ENCODE peak calls at places on chromosomes 11 and 22, in six cellular contexts. V is adrenal gland, A is neural progenitor cell, T is pancreas, R is dorsolateral prefrontal cortex, E is endothelial cell of umbilical vein. Z is an unnamed sample. For H3K27me3, the result is how much of the 10 kb centered on the place peaks cover.

GRCh38 chr22:49534386-49534785 is 293.3 kb downstream of the BRD1 start:
- DNase-seq in V (no peak), A (peak), T (no peak), R (no peak), E (no peak), Z (no peak)

GRCh38 chr11:127066426-127067090 is 66.0 kb upstream of the KIRREL3 start:
- DNase-seq in V (no peak), A (no peak), T (no peak), R (no peak), E (no peak), Z (no peak)

GRCh38 chr11:18727499-18728236 is 1.7 kb upstream of the IGSF22 start:
- DNase-seq in V (peak), A (peak), T (peak), R (peak), E (peak), Z (no peak)

GRCh38 chr11:94139421-94139820 is 10.8 kb downstream of the PANX1 start:
- DNase-seq in V (no peak), A (peak), T (peak), R (no peak), E (no peak), Z (no peak)

GRCh38 chr22:31337178-31337577 is 9.0 kb downstream of the PATZ1 start:
- DNase-seq in V (peak), A (no peak), T (no peak), R (no peak), E (no peak), Z (no peak)

GRCh38 chr11:116601734-116602636 is 170.8 kb downstream of the BUD13 start:
- DNase-seq in V (no peak), A (no peak), T (no peak), R (peak), E (peak), Z (no peak)

GRCh38 chr11:127451852-127452251 is 451.3 kb upstream of the KIRREL3 start:
- DNase-seq in V (no peak), A (no peak), T (no peak), R (peak), E (no peak), Z (no peak)

GRCh38 chr22:20526628-20527355 is 19.4 kb downstream of the MED15 start:
- DNase-seq in V (no peak), A (no peak), T (no peak), R (no peak), E (peak), Z (no peak)

GRCh38 chr11:13008625-13009475 is at the start of gene RASSF10:
- DNase-seq in V (no peak), A (peak), T (peak), R (peak), E (peak), Z (no peak)

GRCh38 chr22:39559456-39560105 is 11.0 kb upstream of the CACNA1I start:
- DNase-seq in V (no peak), A (peak), T (no peak), R (no peak), E (no peak), Z (no peak)

DNA sequence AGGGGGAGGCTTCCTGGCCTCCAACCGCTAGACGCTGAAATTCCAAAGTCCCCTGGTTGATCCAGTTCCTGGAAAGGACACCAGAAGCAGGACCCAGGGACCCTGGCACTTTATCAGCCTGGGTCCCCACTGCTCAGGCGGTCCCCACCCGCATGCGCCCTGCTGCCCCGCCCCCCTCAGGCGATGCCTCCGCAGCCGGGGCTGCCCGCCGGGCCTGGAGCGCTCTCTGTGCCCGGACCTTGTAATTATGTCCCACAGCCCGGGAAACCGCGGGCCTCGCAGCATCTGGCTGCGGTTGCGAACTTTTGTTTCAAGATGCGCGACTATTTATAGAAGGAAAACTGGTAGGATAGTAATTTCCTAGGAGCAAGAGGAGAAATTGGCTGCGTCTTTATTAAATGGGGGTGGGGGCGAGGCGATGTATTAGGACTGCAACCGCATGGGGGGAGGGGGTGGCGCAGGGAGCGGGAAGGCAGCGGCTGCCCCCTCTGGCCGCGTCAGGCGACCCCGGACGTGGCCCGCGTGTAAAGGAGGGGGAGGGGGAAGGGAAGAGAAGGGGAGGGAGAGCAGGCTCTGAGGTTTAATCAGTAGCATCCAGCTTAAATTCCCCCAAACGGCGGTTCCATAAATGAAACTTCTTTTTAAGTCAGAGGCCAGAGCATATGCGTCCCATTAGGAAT is 6.1 kb downstream of the WNT7B start:
- DNase-seq in V (no peak), A (peak), T (no peak), R (no peak), E (no peak), Z (no peak)
- H3K4me3 ChIP-seq in V (no peak), A (peak), T (no peak), R (peak), E (no peak), Z (no peak)

DNA sequence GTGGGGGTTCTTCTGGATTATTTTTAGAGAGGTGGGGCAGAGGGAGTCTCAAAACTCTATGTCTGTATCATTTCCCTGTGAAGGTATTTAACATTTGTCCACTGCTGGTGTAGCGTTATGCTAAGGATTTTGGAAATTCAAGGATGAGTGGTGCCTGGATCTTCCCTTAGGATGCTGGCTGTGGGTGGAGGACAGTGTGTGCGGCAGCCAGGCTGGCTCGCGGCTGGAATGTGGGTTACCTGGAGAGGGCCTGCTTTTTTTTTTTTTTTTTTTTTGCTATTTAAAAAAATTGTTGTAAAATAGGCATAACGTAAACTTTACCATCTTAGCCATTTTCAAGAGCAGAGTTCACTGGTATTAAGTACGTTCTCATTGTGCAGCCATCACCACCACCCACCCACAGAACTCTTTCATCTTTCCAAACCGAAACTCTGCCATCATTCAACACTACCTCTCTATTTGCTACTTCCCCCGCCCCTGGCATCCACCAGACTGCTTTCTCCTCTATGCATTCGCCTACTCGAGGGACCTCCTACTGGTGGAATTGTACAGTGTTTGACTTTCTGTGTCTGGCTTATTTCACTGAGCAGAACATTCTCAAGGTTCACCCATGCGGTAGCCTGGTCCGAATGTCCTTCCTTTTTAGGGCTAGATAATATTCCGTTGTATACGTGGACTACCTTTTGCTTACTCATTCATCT is 67.1 kb downstream of the PARVB start:
- DNase-seq in V (no peak), A (peak), T (no peak), R (peak), E (no peak), Z (no peak)
- TF ChIP-seq CTCF in V (peak), A (peak), T (no peak), R (peak), E (peak), Z (no peak)

GRCh38 chr22:43642807-43643206 is 169.3 kb downstream of the EFCAB6 start:
- DNase-seq in V (no peak), A (no peak), T (no peak), R (no peak), E (no peak), Z (no peak)
- H3K27me3 ChIP-seq in V (under half), A (under half), T (under half), R (under half), E (under half), Z (under half)

DNA sequence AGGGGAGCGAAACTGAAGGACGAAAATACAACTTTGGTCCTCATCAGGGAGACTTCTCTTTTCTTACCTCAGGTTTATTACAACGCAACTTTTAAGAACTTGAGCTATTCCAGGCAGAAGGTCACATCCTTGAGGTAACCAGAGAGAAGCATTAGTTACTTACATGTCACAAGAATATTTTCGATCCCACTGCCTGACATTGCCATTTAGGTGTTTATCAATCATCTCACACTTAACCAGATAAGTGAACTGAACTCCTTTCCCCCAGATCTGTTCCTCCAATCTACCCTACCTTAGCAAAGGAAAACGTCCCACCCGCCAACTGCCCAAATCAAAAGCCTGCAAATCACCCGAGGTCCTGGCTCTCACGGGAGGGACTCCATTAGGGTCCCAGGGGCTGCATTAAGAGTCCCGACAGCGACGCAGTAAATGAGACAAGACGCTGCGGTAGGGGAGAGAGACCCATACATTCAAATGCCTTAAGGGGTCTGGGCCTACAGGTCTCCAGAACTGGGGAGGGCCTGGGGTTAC is 734 bp downstream of the ZNF280B start:
- DNase-seq in V (no peak), A (peak), T (no peak), R (no peak), E (peak), Z (no peak)
- H3K4me3 ChIP-seq in V (peak), A (peak), T (peak), R (peak), E (peak), Z (peak)

GRCh38 chr22:47929073-47929472 is 1166.6 kb downstream of the TBC1D22A start:
- DNase-seq in V (no peak), A (no peak), T (no peak), R (no peak), E (no peak), Z (no peak)
- TF ChIP-seq CTCF in V (no peak), A (no peak), T (no peak), R (no peak), E (no peak), Z (no peak)

GRCh38 chr22:44191036-44191454 is 10.3 kb downstream of the PARVG start:
- DNase-seq in V (no peak), A (no peak), T (no peak), R (no peak), E (no peak), Z (peak)

GRCh38 chr22:44193537-44193896 is 12.8 kb downstream of the PARVG start:
- DNase-seq in V (no peak), A (no peak), T (no peak), R (no peak), E (no peak), Z (no peak)

GRCh38 chr22:44192098-44192810 is 11.5 kb downstream of the PARVG start:
- DNase-seq in V (no peak), A (peak), T (no peak), R (no peak), E (peak), Z (peak)

GRCh38 chr22:44194569-44194968 is 13.8 kb downstream of the PARVG start:
- DNase-seq in V (no peak), A (no peak), T (no peak), R (no peak), E (no peak), Z (no peak)

GRCh38 chr22:44192811-44193536 is 12.2 kb downstream of the PARVG start:
- DNase-seq in V (no peak), A (no peak), T (no peak), R (no peak), E (no peak), Z (no peak)
- H3K27me3 ChIP-seq in V (under half), A (under half), T (under half), R (under half), E (under half), Z (under half)

Z was measured in GM06990.